ENCODE peak calls at places on chromosomes 12 and 14, in seven cellular contexts. T is transverse colon, B is body of pancreas, E is ovary, S is spleen, A is adrenal gland, C is breast epithelium. O is an unnamed sample.

GRCh38 chr14:42224053-42224888 is 617.6 kb downstream of the LRFN5 start:
- DNase-seq in T (peak; percentile 42), B (peak; percentile 51), E (peak; percentile 37), S (no peak), A (peak; percentile 73), C (no peak), O (peak; percentile 85)

GRCh38 chr14:85538636-85539035 is 8.7 kb downstream of the FLRT2 start:
- DNase-seq in T (no peak), B (no peak), E (no peak), S (no peak), A (no peak), C (no peak), O (no peak)

GRCh38 chr14:54579606-54580005 is 12.7 kb downstream of the SAMD4A start:
- DNase-seq in T (no peak), B (no peak), E (no peak), S (no peak), A (no peak), C (no peak), O (peak; percentile 23)

GRCh38 chr12:118680361-118680963 is 300.9 kb upstream of the SRRM4 start:
- DNase-seq in T (peak; percentile 50), B (peak; percentile 21), E (no peak), S (no peak), A (no peak), C (no peak), O (no peak)

GRCh38 chr12:130650131-130650530 is 66.0 kb downstream of the RIMBP2 start:
- DNase-seq in T (no peak), B (no peak), E (no peak), S (peak; percentile 39), A (no peak), C (no peak), O (no peak)

GRCh38 chr12:54526800-54527630 is 22.4 kb upstream of the PDE1B start:
- DNase-seq in T (peak; percentile 25), B (no peak), E (peak; percentile 18), S (no peak), A (peak; percentile 12), C (no peak), O (peak; percentile 72)

GRCh38 chr12:23028158-23028802 is 403.3 kb downstream of the ETNK1 start:
- DNase-seq in T (no peak), B (no peak), E (no peak), S (no peak), A (no peak), C (no peak), O (no peak)

GRCh38 chr12:52434760-52435530 is 774 bp upstream of the KRT75 start:
- DNase-seq in T (no peak), B (no peak), E (no peak), S (no peak), A (no peak), C (no peak), O (no peak)

GRCh38 chr12:14514154-14514842 is 53.4 kb downstream of the PLBD1 start:
- DNase-seq in T (peak; percentile 65), B (peak; percentile 81), E (no peak), S (no peak), A (peak; percentile 20), C (peak; percentile 72), O (peak; percentile 48)

GRCh38 chr14:32277998-32278397 is 51.1 kb upstream of the AKAP6 start:
- DNase-seq in T (no peak), B (no peak), E (no peak), S (no peak), A (no peak), C (no peak), O (no peak)

GRCh38 chr14:72547999-72548398 is 345.9 kb downstream of the DPF3 start:
- DNase-seq in T (no peak), B (no peak), E (no peak), S (no peak), A (no peak), C (no peak), O (no peak)

GRCh38 chr12:46920503-46920902 is 94.7 kb upstream of the SLC38A4 start:
- DNase-seq in T (no peak), B (no peak), E (no peak), S (no peak), A (no peak), C (no peak), O (no peak)

GRCh38 chr12:6332459-6332858 is 9.4 kb downstream of the TNFRSF1A start:
- DNase-seq in T (no peak), B (no peak), E (no peak), S (no peak), A (no peak), C (no peak), O (no peak)

GRCh38 chr14:23411563-23412525 is 3.8 kb upstream of the MYH6 start:
- DNase-seq in T (no peak), B (no peak), E (no peak), S (no peak), A (no peak), C (no peak), O (no peak)

GRCh38 chr12:95693689-95694088 is 96.9 kb downstream of the NTN4 start:
- DNase-seq in T (no peak), B (no peak), E (no peak), S (no peak), A (no peak), C (no peak), O (no peak)

DNA sequence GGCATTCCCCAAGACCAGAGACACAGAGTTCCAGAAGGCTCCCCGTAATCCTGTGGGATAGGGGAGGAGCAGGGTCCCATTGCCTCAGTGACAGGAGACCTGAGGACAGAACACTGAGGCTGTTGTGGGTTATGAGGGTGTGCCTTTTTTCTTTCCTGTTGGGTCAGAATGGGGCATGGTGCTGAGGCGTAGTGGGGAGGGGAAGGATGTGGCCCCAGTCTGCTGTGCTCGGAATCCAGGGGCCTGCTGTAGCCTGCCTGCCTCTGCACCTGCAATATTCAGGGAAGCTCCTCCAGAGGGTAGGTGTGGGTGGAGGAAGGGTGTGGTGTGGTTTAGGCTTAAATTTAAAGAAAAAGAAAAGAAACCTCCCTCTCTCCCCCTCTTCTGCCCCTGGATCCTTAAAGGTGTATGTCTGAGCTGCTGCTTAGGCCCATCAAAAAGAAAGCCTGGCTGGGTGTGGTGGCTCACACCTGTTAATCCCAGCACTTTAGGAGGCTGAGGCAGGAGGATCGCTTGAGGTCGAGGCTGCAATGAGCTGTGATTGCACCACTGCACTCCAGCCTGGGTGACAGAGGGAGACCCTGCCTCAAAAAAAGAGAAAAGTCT is 18.7 kb downstream of the PLEKHG3 start:
- DNase-seq in T (no peak), B (peak; percentile 9), E (no peak), S (peak; percentile 75), A (no peak), C (no peak), O (no peak)
- H3K4me1 ChIP-seq in T (peaks cover 94% of the 10 kb centered on the region), B (peaks cover 97% of the 10 kb centered on the region), E (peaks cover 24% of the 10 kb centered on the region), S (peaks cover 99% of the 10 kb centered on the region), A (no peaks in the 10 kb centered on the region), C (no peaks in the 10 kb centered on the region), O (peaks cover 63% of the 10 kb centered on the region)

DNA sequence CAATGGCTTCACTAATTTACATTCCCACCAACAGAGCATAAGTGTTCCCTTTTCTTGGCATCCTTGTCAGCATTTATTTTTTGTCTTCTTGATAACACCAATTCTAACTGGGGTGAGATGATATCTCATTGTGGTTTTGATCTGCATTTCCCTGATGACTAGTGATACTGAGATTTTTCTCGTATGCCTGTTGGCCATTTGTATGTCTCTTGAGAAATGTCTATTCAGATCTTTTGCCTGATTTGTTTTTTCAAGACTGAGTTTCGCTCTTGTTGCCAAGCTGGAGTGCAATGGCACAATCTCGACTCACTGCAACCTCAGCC is 4.7 kb upstream of the PLD4 start:
- DNase-seq in T (no peak), B (no peak), E (no peak), S (no peak), A (no peak), C (no peak), O (no peak)
- TF ChIP-seq POLR2A in T (no peak), B (no peak), E (no peak), S (no peak), A (no peak), C (no peak), O (no peak)

GRCh38 chr12:82383930-82384513 is 25.7 kb downstream of the METTL25 start:
- DNase-seq in T (no peak), B (no peak), E (no peak), S (no peak), A (no peak), C (no peak), O (no peak)
- TF ChIP-seq CTCF in T (no peak), B (peak; percentile 35), E (no peak), S (no peak), A (no peak), C (no peak), O (no peak)

GRCh38 chr12:12899530-12900380 is 8.4 kb downstream of the GPRC5A start:
- DNase-seq in T (no peak), B (no peak), E (peak; percentile 78), S (no peak), A (peak; percentile 85), C (no peak), O (no peak)
- H3K4me1 ChIP-seq in T (no peaks in the 10 kb centered on the region), B (no peaks in the 10 kb centered on the region), E (peaks cover 21% of the 10 kb centered on the region), S (no peaks in the 10 kb centered on the region), A (peaks cover 12% of the 10 kb centered on the region), C (no peaks in the 10 kb centered on the region), O (peaks cover 14% of the 10 kb centered on the region)

DNA sequence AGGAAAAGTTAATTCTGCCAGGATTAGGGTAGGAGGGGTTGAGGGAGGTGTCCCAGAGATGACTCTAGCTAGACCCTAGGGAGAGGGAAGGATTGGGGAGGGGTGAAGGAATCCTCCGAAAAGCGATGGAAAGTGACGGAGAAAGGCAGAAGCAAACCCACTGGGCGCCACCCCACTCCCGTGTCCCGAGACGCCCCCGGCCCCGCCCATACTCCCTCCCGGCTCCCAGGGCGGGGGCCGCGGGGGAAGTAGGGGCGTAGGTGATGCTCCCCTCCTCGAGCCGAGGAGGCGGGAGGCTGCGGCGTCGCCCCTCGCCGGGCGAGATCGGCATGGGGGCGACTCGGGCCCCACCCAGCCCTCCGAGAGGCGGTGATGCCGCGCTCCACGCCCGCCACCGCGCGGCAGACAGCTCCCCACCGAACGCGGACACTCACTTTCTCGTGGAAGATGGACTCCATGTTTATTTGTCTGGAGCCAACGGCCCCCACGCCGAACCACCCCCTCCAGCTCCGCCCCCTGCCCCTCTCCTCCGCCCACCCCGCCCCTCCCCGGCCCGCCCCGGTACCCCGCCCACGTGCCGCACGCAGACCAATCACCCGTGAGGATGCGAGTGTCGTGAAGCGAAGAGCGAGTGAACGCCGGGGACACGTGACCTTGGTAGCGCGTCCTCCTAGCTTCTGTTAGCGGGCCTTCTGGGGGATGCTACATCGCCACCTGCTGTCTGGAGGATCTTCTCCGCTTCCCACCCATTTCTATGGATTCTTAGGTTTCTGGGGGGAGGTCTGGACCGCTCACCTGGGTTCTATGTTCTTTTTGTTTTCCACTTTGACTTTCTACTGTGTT is at the start of gene ATXN3:
- DNase-seq in T (peak; percentile 97), B (peak; percentile 97), E (peak; percentile 98), S (peak; percentile 99), A (peak; percentile 98), C (peak; percentile 97), O (peak; percentile 99)
- TF ChIP-seq POLR2A in T (peak; percentile 56), B (peak; percentile 43), E (peak; percentile 50), S (no peak), A (no peak), C (peak; percentile 33), O (no peak)

DNA sequence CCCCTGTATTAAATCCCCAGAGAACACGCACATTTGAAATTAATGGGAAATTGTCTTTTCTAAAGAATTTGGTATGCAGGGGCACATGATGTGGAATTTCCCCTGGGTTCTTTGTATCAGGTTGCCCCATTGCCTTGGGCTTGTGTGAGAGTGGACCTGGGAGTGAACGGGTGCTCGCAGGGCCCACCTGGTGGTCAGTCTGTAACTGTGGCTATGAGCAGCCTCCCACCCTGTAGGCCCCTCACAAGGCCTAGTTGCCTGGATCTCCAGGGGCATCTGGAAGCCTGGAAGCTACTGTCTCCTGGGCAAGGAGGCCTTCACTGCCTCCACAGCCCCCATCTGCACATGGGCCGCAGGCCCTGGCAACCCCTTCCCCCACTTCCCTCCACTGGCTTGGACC is 96.7 kb downstream of the SLC25A47 start:
- DNase-seq in T (no peak), B (no peak), E (no peak), S (peak; percentile 27), A (no peak), C (no peak), O (no peak)
- TF ChIP-seq CTCF in T (no peak), B (no peak), E (no peak), S (no peak), A (no peak), C (no peak), O (no peak)

GRCh38 chr12:31235868-31236395 is 90.0 kb downstream of the SINHCAF start:
- DNase-seq in T (no peak), B (no peak), E (no peak), S (no peak), A (no peak), C (no peak), O (no peak)
- H3K4me1 ChIP-seq in T (no peaks in the 10 kb centered on the region), B (peaks cover 19% of the 10 kb centered on the region), E (no peaks in the 10 kb centered on the region), S (peaks cover 4% of the 10 kb centered on the region), A (no peaks in the 10 kb centered on the region), C (no peaks in the 10 kb centered on the region), O (no peaks in the 10 kb centered on the region)

O was measured in testis.